ENCODE peak calls at places on chromosomes 4 and X, in seven cellular contexts. G, W, P, Z, H, E and O are unnamed samples.

GRCh38 chr4:6110681-6111353 is 89.5 kb downstream of the JAKMIP1 start:
- DNase-seq in G (no peak), W (no peak), P (no peak), Z (no peak), H (no peak), E (no peak), O (no peak)

GRCh38 chr4:10529256-10529890 is 72.1 kb upstream of the ZNF518B start:
- DNase-seq in G (no peak), W (no peak), P (no peak), Z (no peak), H (no peak), E (no peak), O (no peak)

GRCh38 chr4:72397314-72397713 is 171.7 kb downstream of the ADAMTS3 start:
- DNase-seq in G (no peak), W (no peak), P (no peak), Z (peak; percentile 48), H (no peak), E (no peak), O (no peak)

GRCh38 chr4:47222276-47222675 is 190.9 kb downstream of the GABRB1 start:
- DNase-seq in G (no peak), W (no peak), P (no peak), Z (no peak), H (no peak), E (no peak), O (no peak)

GRCh38 chrX:118682258-118683014 is 45.0 kb upstream of the IL13RA1 start:
- DNase-seq in G (no peak), W (no peak), P (no peak), Z (no peak), H (no peak), E (no peak), O (no peak)

GRCh38 chr4:99624141-99624719 is 33.4 kb downstream of the C4orf54 start:
- DNase-seq in G (no peak), W (no peak), P (no peak), Z (no peak), H (no peak), E (no peak), O (no peak)

GRCh38 chrX:9534686-9535085 is 69.8 kb downstream of the TBL1X start:
- DNase-seq in G (peak; percentile 34), W (no peak), P (no peak), Z (peak; percentile 73), H (no peak), E (no peak), O (no peak)

GRCh38 chr4:13705521-13706035 is 78.1 kb upstream of the BOD1L1 start:
- DNase-seq in G (no peak), W (no peak), P (no peak), Z (no peak), H (peak; percentile 13), E (no peak), O (no peak)

GRCh38 chrX:10186355-10186754 is 29.6 kb downstream of the CLCN4 start:
- DNase-seq in G (no peak), W (no peak), P (no peak), Z (peak; percentile 7), H (no peak), E (no peak), O (no peak)

GRCh38 chrX:35040871-35041270 is 98.3 kb downstream of the FAM47B start:
- DNase-seq in G (no peak), W (no peak), P (no peak), Z (peak; percentile 4), H (no peak), E (no peak), O (no peak)

GRCh38 chr4:80362578-80363181 is 27.1 kb downstream of the CFAP299 start:
- DNase-seq in G (no peak), W (peak; percentile 33), P (peak; percentile 45), Z (peak; percentile 45), H (no peak), E (peak; percentile 55), O (no peak)

GRCh38 chr4:156619154-156619934 is 352.3 kb downstream of the PDGFC start:
- DNase-seq in G (no peak), W (no peak), P (no peak), Z (no peak), H (no peak), E (no peak), O (no peak)

GRCh38 chr4:183906736-183907651 is 1.9 kb downstream of the STOX2 start:
- DNase-seq in G (no peak), W (no peak), P (peak; percentile 36), Z (no peak), H (no peak), E (peak; percentile 51), O (no peak)

GRCh38 chr4:26721685-26722084 is 137.8 kb downstream of the TBC1D19 start:
- DNase-seq in G (no peak), W (no peak), P (no peak), Z (no peak), H (no peak), E (no peak), O (no peak)

GRCh38 chr4:1760521-1761001 is 32.5 kb upstream of the FGFR3 start:
- DNase-seq in G (no peak), W (no peak), P (no peak), Z (no peak), H (no peak), E (peak; percentile 30), O (no peak)

GRCh38 chr4:20074450-20074849 is 177.3 kb upstream of the SLIT2 start:
- DNase-seq in G (no peak), W (no peak), P (no peak), Z (no peak), H (no peak), E (no peak), O (no peak)

GRCh38 chr4:3335385-3335784 is 42.6 kb downstream of the RGS12 start:
- DNase-seq in G (no peak), W (no peak), P (no peak), Z (no peak), H (no peak), E (no peak), O (no peak)

GRCh38 chr4:77600521-77601451 is 4.8 kb upstream of the CXCL13 start:
- DNase-seq in G (no peak), W (peak; percentile 2), P (no peak), Z (peak; percentile 36), H (no peak), E (peak; percentile 31), O (no peak)

DNA sequence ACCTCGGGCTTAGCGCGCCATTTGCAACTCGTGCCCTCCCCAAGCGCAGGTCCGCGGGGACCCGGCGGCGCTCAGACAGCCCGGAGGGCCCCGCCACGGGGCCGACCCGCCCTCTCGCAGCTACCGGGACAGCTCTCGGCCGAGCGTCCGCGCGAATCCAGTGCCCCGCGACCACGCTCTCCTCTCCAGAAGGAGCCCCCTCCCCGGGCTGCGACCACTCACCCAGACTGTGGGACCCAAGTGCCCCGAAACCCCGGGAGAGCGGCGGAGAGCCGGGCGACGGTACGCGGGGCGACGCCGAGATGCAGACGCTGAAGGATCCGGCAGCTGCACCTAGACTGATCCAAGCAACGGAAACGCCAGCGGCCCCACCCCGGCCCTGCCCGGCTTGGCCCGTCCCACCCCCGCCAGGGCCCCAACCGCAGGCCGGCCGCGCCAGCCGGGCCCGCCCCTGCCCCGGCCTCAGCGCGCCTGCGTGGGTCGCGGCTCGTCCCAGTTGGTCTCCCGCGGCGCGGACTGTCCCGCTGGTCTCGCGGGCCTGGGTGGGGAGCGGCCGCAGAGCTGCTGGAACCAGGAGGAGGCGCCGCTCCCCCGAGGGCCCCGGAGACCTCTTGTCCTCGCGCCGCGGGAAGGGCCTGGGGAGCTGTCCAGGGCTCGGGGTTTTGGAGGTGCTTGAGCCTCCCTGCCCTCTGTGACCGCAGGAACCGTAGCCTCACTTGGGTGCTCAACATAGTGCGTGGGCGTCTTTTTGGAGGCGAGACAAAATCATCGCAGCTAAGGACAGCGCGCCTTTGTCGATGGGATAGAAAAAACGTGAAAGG is at the start of gene ANXA5:
- DNase-seq in G (peak; percentile 90), W (peak; percentile 62), P (peak; percentile 66), Z (peak; percentile 92), H (peak; percentile 43), E (peak; percentile 88), O (peak; percentile 89)
- TF ChIP-seq CTCF in G (peak; percentile 31), W (no peak), P (peak; percentile 50), Z (peak; percentile 23), H (peak; percentile 31), E (no peak), O (peak; percentile 19)

DNA sequence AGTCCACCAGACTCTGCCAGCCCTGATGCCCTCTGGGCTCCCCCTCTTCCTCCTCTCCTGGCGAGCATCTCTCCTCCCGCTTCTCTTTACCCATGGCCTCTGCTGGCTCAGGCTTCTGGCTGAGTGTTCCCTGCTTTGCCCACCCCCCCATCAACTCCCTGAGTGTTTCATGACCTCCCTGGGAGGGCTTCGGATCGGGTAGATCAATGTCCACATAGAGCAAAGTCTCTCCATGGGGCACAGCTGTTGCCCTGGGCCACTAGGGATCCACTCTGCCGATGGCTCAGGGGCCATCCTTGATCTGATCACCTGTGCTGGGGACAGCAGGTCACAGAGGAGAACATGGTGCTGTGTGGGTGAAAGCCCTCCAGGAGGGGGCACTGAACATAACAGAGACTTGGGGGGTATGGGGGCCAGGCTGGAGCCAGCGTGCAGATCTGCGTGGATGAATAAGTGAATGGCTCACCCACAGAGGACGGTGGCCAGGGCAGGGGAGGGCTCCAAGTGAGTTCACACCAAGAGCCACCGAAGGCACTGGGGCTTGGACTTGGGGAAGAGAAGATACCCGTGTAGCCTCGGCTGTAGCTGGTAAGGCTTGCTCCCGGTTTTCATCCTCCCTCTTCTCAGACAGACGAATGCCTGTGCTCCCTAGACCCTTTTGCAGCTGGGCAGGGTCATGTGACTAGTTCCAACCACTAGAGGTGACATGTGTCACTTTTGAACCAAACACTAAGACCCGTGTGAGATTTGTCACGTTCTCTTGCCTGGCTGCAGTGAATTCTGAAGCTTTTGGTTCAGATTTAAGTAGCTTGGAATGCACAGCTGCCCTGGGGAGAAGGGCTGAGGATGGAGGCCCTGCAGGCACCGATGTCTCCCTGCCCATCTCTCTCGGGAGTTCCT is 23.2 kb upstream of the AFAP1 start:
- DNase-seq in G (no peak), W (no peak), P (no peak), Z (no peak), H (no peak), E (no peak), O (no peak)
- TF ChIP-seq CTCF in G (no peak), W (no peak), P (no peak), Z (no peak), H (no peak), E (no peak), O (no peak)

GRCh38 chrX:48826876-48827653 is 752 bp downstream of the ERAS start:
- DNase-seq in G (no peak), W (no peak), P (no peak), Z (no peak), H (no peak), E (no peak), O (no peak)

GRCh38 chrX:48829016-48829735 is 2.9 kb downstream of the ERAS start:
- DNase-seq in G (no peak), W (no peak), P (no peak), Z (no peak), H (no peak), E (no peak), O (no peak)

GRCh38 chrX:48824066-48824465 is 2.2 kb upstream of the ERAS start:
- DNase-seq in G (no peak), W (no peak), P (no peak), Z (no peak), H (no peak), E (no peak), O (no peak)

GRCh38 chrX:48827654-48827968 is 1.3 kb downstream of the ERAS start:
- DNase-seq in G (no peak), W (no peak), P (no peak), Z (no peak), H (no peak), E (no peak), O (no peak)

GRCh38 chrX:48826135-48826875 is at the start of gene ERAS:
- DNase-seq in G (no peak), W (no peak), P (no peak), Z (no peak), H (no peak), E (no peak), O (no peak)
- TF ChIP-seq CTCF in G (no peak), W (no peak), P (no peak), Z (no peak), H (no peak), E (no peak), O (no peak)

GRCh38 chrX:40647307-40648197 is at the start of gene CXorf38:
- DNase-seq in G (peak; percentile 98), W (peak; percentile 88), P (peak; percentile 74), Z (peak; percentile 81), H (peak; percentile 51), E (peak; percentile 92), O (peak; percentile 89)
- TF ChIP-seq CTCF in G (no peak), W (no peak), P (no peak), Z (no peak), H (peak; percentile 15), E (no peak), O (no peak)